ENCODE peak calls at places on chromosomes 3 and 15, in eight cellular contexts. One of them, this sample, is unnamed.

GRCh38 chr3:78506581-78507195 is 1261.1 kb downstream of the ROBO1 start:
- DNase-seq in A549: no peak
- DNase-seq in esophagus squamous epithelium: no peak
- DNase-seq in ovary: no peak
- DNase-seq in stomach: no peak
- DNase-seq in sigmoid colon: no peak
- DNase-seq in uterus: no peak
- DNase-seq in heart left ventricle: no peak
- DNase-seq in this sample: no peak

GRCh38 chr15:79089331-79089889 is 1.2 kb downstream of the RASGRF1 start:
- DNase-seq in stomach: no peak
- DNase-seq in esophagus squamous epithelium: no peak
- DNase-seq in A549: no peak
- DNase-seq in sigmoid colon: no peak
- DNase-seq in heart left ventricle: no peak
- DNase-seq in uterus: no peak
- DNase-seq in ovary: no peak
- DNase-seq in this sample: no peak

GRCh38 chr3:66598168-66598567 is 97.3 kb upstream of the LRIG1 start:
- DNase-seq in stomach: no peak
- DNase-seq in uterus: no peak
- DNase-seq in ovary: no peak
- DNase-seq in A549: no peak
- DNase-seq in heart left ventricle: no peak
- DNase-seq in esophagus squamous epithelium: no peak
- DNase-seq in sigmoid colon: no peak
- DNase-seq in this sample: no peak

GRCh38 chr3:177615015-177615414 is 417.7 kb upstream of the TBL1XR1 start:
- DNase-seq in stomach: peak; percentile 77
- DNase-seq in esophagus squamous epithelium: no peak
- DNase-seq in A549: no peak
- DNase-seq in sigmoid colon: peak; percentile 81
- DNase-seq in uterus: peak; percentile 65
- DNase-seq in heart left ventricle: peak; percentile 67
- DNase-seq in ovary: peak; percentile 76
- DNase-seq in this sample: no peak

GRCh38 chr3:38028621-38029361 is 651 bp downstream of the PLCD1 start:
- DNase-seq in stomach: no peak
- DNase-seq in esophagus squamous epithelium: no peak
- DNase-seq in uterus: no peak
- DNase-seq in A549: no peak
- DNase-seq in sigmoid colon: no peak
- DNase-seq in ovary: peak; percentile 53
- DNase-seq in heart left ventricle: no peak
- DNase-seq in this sample: no peak

GRCh38 chr15:91517491-91518200 is 335.9 kb upstream of the SLCO3A1 start:
- DNase-seq in heart left ventricle: no peak
- DNase-seq in stomach: no peak
- DNase-seq in sigmoid colon: no peak
- DNase-seq in ovary: no peak
- DNase-seq in esophagus squamous epithelium: no peak
- DNase-seq in A549: no peak
- DNase-seq in uterus: no peak
- DNase-seq in this sample: no peak

GRCh38 chr15:57752426-57752825 is 45.9 kb downstream of the POLR2M start:
- DNase-seq in heart left ventricle: peak; percentile 54
- DNase-seq in stomach: no peak
- DNase-seq in A549: peak; percentile 13
- DNase-seq in uterus: peak; percentile 75
- DNase-seq in esophagus squamous epithelium: no peak
- DNase-seq in ovary: no peak
- DNase-seq in sigmoid colon: no peak
- DNase-seq in this sample: no peak

GRCh38 chr3:53804697-53805462 is 41.3 kb downstream of the CHDH start:
- DNase-seq in stomach: no peak
- DNase-seq in uterus: peak; percentile 28
- DNase-seq in sigmoid colon: peak; percentile 40
- DNase-seq in ovary: no peak
- DNase-seq in A549: peak; percentile 62
- DNase-seq in esophagus squamous epithelium: no peak
- DNase-seq in heart left ventricle: no peak
- DNase-seq in this sample: no peak

GRCh38 chr3:45560270-45561020 is 34.1 kb upstream of the LIMD1 start:
- DNase-seq in heart left ventricle: peak; percentile 82
- DNase-seq in sigmoid colon: peak; percentile 95
- DNase-seq in stomach: peak; percentile 28
- DNase-seq in esophagus squamous epithelium: no peak
- DNase-seq in ovary: peak; percentile 75
- DNase-seq in uterus: peak; percentile 75
- DNase-seq in A549: no peak
- DNase-seq in this sample: no peak

GRCh38 chr3:195226900-195227447 is 44.0 kb downstream of the XXYLT1 start:
- DNase-seq in ovary: peak; percentile 14
- DNase-seq in heart left ventricle: no peak
- DNase-seq in A549: no peak
- DNase-seq in stomach: peak; percentile 29
- DNase-seq in esophagus squamous epithelium: no peak
- DNase-seq in sigmoid colon: peak; percentile 49
- DNase-seq in uterus: peak; percentile 15
- DNase-seq in this sample: peak; percentile 25

DNA sequence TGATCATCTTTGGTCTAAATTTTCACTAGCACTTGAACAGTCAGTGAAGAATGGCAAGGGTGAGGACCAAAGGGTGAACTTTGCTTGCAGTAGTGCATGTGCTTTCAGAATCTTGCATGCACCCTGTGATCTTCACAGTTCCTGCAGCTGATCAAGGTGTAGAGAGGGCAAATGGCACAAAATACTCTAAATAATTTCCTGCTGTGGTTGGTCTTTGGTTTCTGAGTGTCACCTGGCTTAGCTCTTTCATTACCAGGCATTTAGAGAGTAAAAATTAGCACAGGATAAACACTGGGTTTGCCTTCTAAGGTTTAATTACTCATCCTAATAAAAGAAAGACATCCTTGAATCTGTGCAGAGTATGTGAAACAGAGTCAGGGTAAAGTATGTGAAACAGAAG is 11.4 kb downstream of the TIPARP start:
- DNase-seq in esophagus squamous epithelium: no peak
- DNase-seq in A549: no peak
- DNase-seq in heart left ventricle: no peak
- DNase-seq in stomach: no peak
- DNase-seq in uterus: no peak
- DNase-seq in sigmoid colon: no peak
- DNase-seq in ovary: no peak
- DNase-seq in this sample: no peak
- TF ChIP-seq POLR2A in esophagus squamous epithelium: no peak
- TF ChIP-seq POLR2A in A549: no peak
- TF ChIP-seq POLR2A in heart left ventricle: no peak
- TF ChIP-seq POLR2A in stomach: no peak
- TF ChIP-seq POLR2A in uterus: no peak
- TF ChIP-seq POLR2A in sigmoid colon: no peak
- TF ChIP-seq POLR2A in ovary: no peak
- TF ChIP-seq POLR2A in this sample: no peak

DNA sequence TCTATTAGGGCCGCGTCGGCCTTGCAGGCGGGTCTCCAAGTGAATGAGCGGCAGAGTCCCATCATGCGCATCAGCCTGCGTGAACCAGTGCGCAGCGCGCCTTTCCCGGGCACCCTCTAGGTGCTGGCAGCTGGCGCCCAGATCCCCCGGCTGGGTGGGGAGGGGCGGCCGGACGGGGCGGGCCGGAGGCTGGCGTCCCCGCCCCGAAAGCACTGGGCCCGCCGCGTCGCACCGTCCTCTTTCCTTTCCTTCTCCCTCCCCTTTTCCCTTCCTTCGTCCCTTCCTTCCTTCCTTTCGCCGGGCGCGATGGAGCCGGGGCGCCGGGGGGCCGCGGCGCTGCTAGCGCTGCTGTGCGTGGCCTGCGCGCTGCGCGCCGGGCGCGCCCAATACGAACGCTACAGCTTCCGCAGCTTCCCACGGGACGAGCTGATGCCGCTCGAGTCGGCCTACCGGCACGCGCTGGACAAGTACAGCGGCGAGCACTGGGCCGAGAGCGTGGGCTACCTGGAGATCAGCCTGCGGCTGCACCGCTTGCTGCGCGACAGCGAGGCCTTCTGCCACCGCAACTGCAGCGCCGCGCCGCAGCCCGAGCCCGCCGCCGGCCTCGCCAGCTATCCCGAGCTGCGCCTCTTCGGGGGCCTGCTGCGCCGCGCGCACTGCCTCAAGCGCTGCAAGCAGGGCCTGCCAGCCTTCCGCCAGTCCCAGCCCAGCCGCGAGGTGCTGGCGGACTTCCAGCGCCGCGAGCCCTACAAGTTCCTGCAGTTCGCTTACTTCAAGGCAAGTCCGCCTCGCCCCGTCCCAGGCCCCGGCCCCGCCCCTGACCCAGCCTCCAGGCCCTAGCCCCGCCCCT is at the start of gene CRTAP:
- DNase-seq in esophagus squamous epithelium: peak; percentile 80
- DNase-seq in sigmoid colon: peak; percentile 99
- DNase-seq in ovary: peak; percentile 96
- DNase-seq in uterus: peak; percentile 97
- DNase-seq in stomach: peak; percentile 98
- DNase-seq in heart left ventricle: peak; percentile 95
- DNase-seq in A549: peak; percentile 70
- DNase-seq in this sample: peak; percentile 97
- TF ChIP-seq POLR2A in esophagus squamous epithelium: no peak
- TF ChIP-seq POLR2A in sigmoid colon: peak; percentile 29
- TF ChIP-seq POLR2A in ovary: peak; percentile 25
- TF ChIP-seq POLR2A in uterus: peak; percentile 40
- TF ChIP-seq POLR2A in stomach: no peak
- TF ChIP-seq POLR2A in heart left ventricle: peak; percentile 28
- TF ChIP-seq POLR2A in A549: peak; percentile 71
- TF ChIP-seq POLR2A in this sample: peak; percentile 77

DNA sequence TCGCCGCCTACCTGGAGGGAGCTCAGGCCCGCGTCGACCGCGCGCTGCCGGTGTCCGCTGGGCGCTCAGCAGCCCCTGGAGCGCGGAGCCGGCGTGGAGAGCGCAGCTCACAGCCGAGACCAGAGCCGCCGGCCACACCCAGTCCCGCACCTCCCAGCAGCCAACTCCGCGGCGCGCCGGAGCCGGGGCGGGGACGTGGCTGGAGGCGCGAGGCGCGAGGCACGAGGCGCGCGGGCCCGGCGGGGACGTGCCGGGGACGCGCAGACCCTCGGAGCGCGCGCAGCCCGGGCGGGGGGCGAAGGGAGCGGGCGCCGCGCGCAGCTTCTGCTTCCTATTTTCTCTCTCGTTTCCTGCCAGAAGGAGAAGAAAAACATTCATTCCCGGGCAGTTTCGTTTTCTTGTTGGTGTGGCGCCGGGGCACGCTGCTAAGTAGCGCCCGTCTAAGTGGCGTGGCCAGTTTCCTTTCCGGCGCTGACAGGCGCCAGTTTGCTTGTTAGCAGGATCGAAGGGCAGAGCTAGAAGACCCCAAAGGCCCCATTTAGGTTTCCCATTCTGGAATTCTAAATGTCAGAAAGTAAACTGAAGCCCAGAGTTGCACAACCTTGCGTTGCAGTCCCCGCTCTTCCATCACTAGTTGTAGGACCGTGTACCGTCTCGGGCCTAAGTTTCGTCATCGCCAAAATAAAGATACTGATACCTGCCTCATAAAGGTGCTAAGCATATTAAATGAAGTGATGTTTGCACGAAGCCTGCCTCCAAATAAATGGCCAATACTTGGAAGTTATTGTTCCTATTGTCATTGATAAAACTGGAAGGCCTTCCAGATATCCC is at the start of gene GNB4:
- DNase-seq in heart left ventricle: peak; percentile 89
- DNase-seq in esophagus squamous epithelium: peak; percentile 12
- DNase-seq in ovary: peak; percentile 69
- DNase-seq in stomach: peak; percentile 73
- DNase-seq in uterus: peak; percentile 69
- DNase-seq in A549: peak; percentile 57
- DNase-seq in sigmoid colon: peak; percentile 88
- DNase-seq in this sample: peak; percentile 91
- TF ChIP-seq POLR2A in heart left ventricle: peak; percentile 65
- TF ChIP-seq POLR2A in esophagus squamous epithelium: no peak
- TF ChIP-seq POLR2A in ovary: peak; percentile 16
- TF ChIP-seq POLR2A in stomach: no peak
- TF ChIP-seq POLR2A in uterus: peak; percentile 59
- TF ChIP-seq POLR2A in A549: peak; percentile 74
- TF ChIP-seq POLR2A in sigmoid colon: no peak
- TF ChIP-seq POLR2A in this sample: peak; percentile 30

DNA sequence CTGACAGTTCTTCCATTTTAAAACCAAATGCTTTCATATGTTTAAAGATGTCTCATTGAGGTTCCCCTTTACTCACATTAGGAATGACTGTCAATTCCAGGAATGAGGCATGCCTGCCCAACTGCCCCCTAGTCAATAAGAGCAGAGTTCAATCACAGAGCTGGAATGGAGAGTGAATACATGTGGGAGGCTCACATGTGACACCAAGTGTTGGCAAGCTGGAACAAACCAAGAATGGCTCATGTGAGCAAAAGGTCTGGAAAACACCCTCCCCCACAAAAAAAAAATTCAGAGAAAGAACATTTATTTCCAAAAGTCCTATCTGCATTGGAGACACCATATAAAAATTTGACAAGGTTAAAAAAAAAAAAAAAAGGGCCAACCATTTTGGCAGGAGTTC is 3.7 kb downstream of the PBRM1 start:
- DNase-seq in stomach: no peak
- DNase-seq in ovary: peak; percentile 51
- DNase-seq in uterus: peak; percentile 39
- DNase-seq in A549: no peak
- DNase-seq in esophagus squamous epithelium: no peak
- DNase-seq in sigmoid colon: no peak
- DNase-seq in heart left ventricle: no peak
- DNase-seq in this sample: peak; percentile 49
- TF ChIP-seq POLR2A in stomach: no peak
- TF ChIP-seq POLR2A in ovary: no peak
- TF ChIP-seq POLR2A in uterus: no peak
- TF ChIP-seq POLR2A in A549: no peak
- TF ChIP-seq POLR2A in esophagus squamous epithelium: no peak
- TF ChIP-seq POLR2A in sigmoid colon: no peak
- TF ChIP-seq POLR2A in heart left ventricle: no peak
- TF ChIP-seq POLR2A in this sample: no peak

DNA sequence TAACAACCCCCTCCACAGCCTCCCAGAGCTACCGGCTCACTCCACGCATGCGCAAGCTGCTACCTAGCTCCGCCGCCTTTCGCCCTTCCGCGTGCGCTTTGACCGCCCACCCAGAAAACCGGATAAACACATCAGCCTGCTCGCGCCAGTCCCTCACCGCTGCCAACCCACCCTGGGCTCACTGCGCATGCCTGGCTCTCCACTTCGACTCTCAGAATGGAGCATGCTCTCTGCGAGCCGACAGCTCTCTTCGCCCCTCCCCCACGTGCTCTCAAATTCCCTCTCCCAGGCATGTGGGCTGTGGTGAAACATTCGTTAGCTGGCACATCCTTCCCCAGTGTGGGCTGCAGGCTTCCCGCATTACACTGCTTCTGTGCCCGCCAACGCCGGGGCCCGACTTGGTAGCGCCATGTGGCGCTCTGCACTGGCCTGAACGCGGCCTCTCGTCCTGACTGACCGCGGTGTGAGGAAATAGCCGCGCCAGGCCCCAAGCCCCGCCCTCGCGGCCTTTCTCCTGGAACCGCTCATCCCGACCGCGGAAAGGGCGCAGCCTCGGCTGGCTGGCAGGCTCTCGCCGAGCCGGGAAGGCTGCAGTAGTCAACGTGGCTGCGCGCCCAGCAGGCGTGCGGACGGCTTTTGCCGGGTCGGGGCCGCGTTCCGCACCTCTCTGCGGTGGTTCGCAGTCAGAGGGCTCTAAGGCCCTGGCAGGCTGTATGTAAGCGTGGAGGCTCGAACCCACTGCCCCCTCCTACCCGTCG is 445 bp upstream of the MSL2 start:
- DNase-seq in A549: peak; percentile 97
- DNase-seq in esophagus squamous epithelium: peak; percentile 92
- DNase-seq in heart left ventricle: peak; percentile 99
- DNase-seq in ovary: peak; percentile 99
- DNase-seq in uterus: peak; percentile 99
- DNase-seq in stomach: peak; percentile 98
- DNase-seq in sigmoid colon: peak; percentile 100
- DNase-seq in this sample: peak; percentile 99
- TF ChIP-seq POLR2A in A549: peak; percentile 72
- TF ChIP-seq POLR2A in esophagus squamous epithelium: no peak
- TF ChIP-seq POLR2A in heart left ventricle: peak; percentile 74
- TF ChIP-seq POLR2A in ovary: peak; percentile 30
- TF ChIP-seq POLR2A in uterus: peak; percentile 59
- TF ChIP-seq POLR2A in stomach: peak; percentile 2
- TF ChIP-seq POLR2A in sigmoid colon: peak; percentile 13
- TF ChIP-seq POLR2A in this sample: peak; percentile 94

This sample was measured in erythroblast.